ENCODE peak calls at places on chromosome 6, in nine cellular contexts. F, D, L, R, U, Z, X, T and I are unnamed samples. For H3K4me1, the result is how much of the 10 kb centered on the place peaks cover.

GRCh38 chr6:32154514-32155161 is 697 bp downstream of the PPT2 start:
- DNase-seq in F (peak), D (peak), L (peak), R (peak), U (peak), Z (peak), X (peak), T (peak), I (peak)

GRCh38 chr6:109515781-109516409 is 32.9 kb upstream of the ZBTB24 start:
- DNase-seq in F (no peak), D (no peak), L (no peak), R (no peak), U (no peak), Z (no peak), X (no peak), T (no peak), I (no peak)

GRCh38 chr6:11358904-11359840 is 126.7 kb upstream of the NEDD9 start:
- DNase-seq in F (no peak), D (peak), L (no peak), R (no peak), U (no peak), Z (no peak), X (no peak), T (peak), I (no peak)

GRCh38 chr6:138931660-138932059 is 56.4 kb downstream of the REPS1 start:
- DNase-seq in F (no peak), D (no peak), L (no peak), R (no peak), U (no peak), Z (no peak), X (no peak), T (no peak), I (no peak)

GRCh38 chr6:142377112-142377848 is 75.5 kb downstream of the ADGRG6 start:
- DNase-seq in F (peak), D (peak), L (peak), R (peak), U (peak), Z (no peak), X (peak), T (peak), I (no peak)

GRCh38 chr6:112205521-112206458 is 48.6 kb downstream of the LAMA4 start:
- DNase-seq in F (peak), D (no peak), L (no peak), R (peak), U (no peak), Z (no peak), X (peak), T (peak), I (no peak)

GRCh38 chr6:5662797-5663196 is 343.9 kb downstream of the NRN1 start:
- DNase-seq in F (no peak), D (no peak), L (no peak), R (no peak), U (no peak), Z (no peak), X (no peak), T (no peak), I (no peak)

GRCh38 chr6:123702943-123703342 is 66.2 kb upstream of the TRDN start:
- DNase-seq in F (no peak), D (no peak), L (no peak), R (no peak), U (no peak), Z (no peak), X (no peak), T (no peak), I (no peak)

GRCh38 chr6:10413850-10414765 is 766 bp downstream of the TFAP2A start:
- DNase-seq in F (peak), D (peak), L (peak), R (no peak), U (peak), Z (no peak), X (peak), T (no peak), I (no peak)

GRCh38 chr6:79631800-79632172 is 657 bp downstream of the SH3BGRL2 start:
- DNase-seq in F (no peak), D (no peak), L (no peak), R (no peak), U (no peak), Z (no peak), X (peak), T (no peak), I (no peak)

GRCh38 chr6:132357120-132357519 is 44.2 kb downstream of the MOXD1 start:
- DNase-seq in F (no peak), D (no peak), L (no peak), R (peak), U (no peak), Z (no peak), X (no peak), T (peak), I (no peak)

GRCh38 chr6:1620504-1621327 is 11.0 kb downstream of the FOXC1 start:
- DNase-seq in F (peak), D (no peak), L (no peak), R (no peak), U (no peak), Z (no peak), X (no peak), T (no peak), I (no peak)

GRCh38 chr6:113833537-113833936 is 23.6 kb upstream of the MARCKS start:
- DNase-seq in F (no peak), D (no peak), L (no peak), R (peak), U (no peak), Z (no peak), X (no peak), T (peak), I (no peak)

GRCh38 chr6:154638369-154638768 is 94.8 kb upstream of the SCAF8 start:
- DNase-seq in F (no peak), D (no peak), L (no peak), R (peak), U (no peak), Z (no peak), X (no peak), T (no peak), I (no peak)

GRCh38 chr6:168129292-168130167 is 50.5 kb upstream of the FRMD1 start:
- DNase-seq in F (no peak), D (no peak), L (no peak), R (no peak), U (no peak), Z (no peak), X (no peak), T (no peak), I (no peak)

GRCh38 chr6:74369556-74369993 is 673.6 kb downstream of the CD109 start:
- DNase-seq in F (no peak), D (no peak), L (no peak), R (peak), U (no peak), Z (no peak), X (no peak), T (peak), I (no peak)

GRCh38 chr6:110325197-110325596 is 33.0 kb downstream of the METTL24 start:
- DNase-seq in F (no peak), D (peak), L (no peak), R (peak), U (no peak), Z (no peak), X (no peak), T (peak), I (no peak)

GRCh38 chr6:11734861-11735652 is 43.5 kb downstream of the ADTRP start:
- DNase-seq in F (no peak), D (no peak), L (no peak), R (no peak), U (no peak), Z (no peak), X (no peak), T (no peak), I (no peak)

GRCh38 chr6:147508871-147509608 is 550 bp downstream of the SAMD5 start:
- DNase-seq in F (peak), D (peak), L (peak), R (no peak), U (peak), Z (no peak), X (no peak), T (no peak), I (no peak)

GRCh38 chr6:82906489-82906888 is 159.2 kb downstream of the UBE3D start:
- DNase-seq in F (no peak), D (peak), L (no peak), R (peak), U (peak), Z (no peak), X (no peak), T (peak), I (no peak)

GRCh38 chr6:24539416-24539815 is 44.6 kb downstream of the ALDH5A1 start:
- DNase-seq in F (no peak), D (no peak), L (no peak), R (no peak), U (peak), Z (no peak), X (no peak), T (no peak), I (no peak)

GRCh38 chr6:39892490-39893129 is 41.7 kb downstream of the MOCS1 start:
- DNase-seq in F (peak), D (peak), L (peak), R (peak), U (peak), Z (no peak), X (peak), T (peak), I (peak)

GRCh38 chr6:169450097-169450496 is 196.5 kb upstream of the THBS2 start:
- DNase-seq in F (no peak), D (no peak), L (no peak), R (no peak), U (peak), Z (no peak), X (peak), T (no peak), I (no peak)

GRCh38 chr6:83536034-83536646 is 23.8 kb downstream of the PRSS35 start:
- DNase-seq in F (peak), D (peak), L (peak), R (peak), U (peak), Z (no peak), X (peak), T (peak), I (no peak)

GRCh38 chr6:24307881-24308280 is 50.0 kb downstream of the DCDC2 start:
- DNase-seq in F (no peak), D (no peak), L (no peak), R (no peak), U (no peak), Z (no peak), X (no peak), T (peak), I (no peak)

GRCh38 chr6:89022747-89023289 is 57.7 kb upstream of the PNRC1 start:
- DNase-seq in F (no peak), D (no peak), L (no peak), R (peak), U (no peak), Z (no peak), X (no peak), T (peak), I (no peak)

GRCh38 chr6:167742719-167743303 is 83.9 kb upstream of the AFDN start:
- DNase-seq in F (peak), D (no peak), L (peak), R (no peak), U (peak), Z (no peak), X (peak), T (peak), I (no peak)

GRCh38 chr6:170243791-170244291 is 47.0 kb downstream of the DLL1 start:
- DNase-seq in F (no peak), D (no peak), L (no peak), R (no peak), U (peak), Z (no peak), X (no peak), T (no peak), I (no peak)

GRCh38 chr6:150599199-150600002 is at the start of gene PLEKHG1:
- DNase-seq in F (peak), D (peak), L (peak), R (no peak), U (peak), Z (peak), X (peak), T (peak), I (no peak)

GRCh38 chr6:112431803-112432202 is 84.7 kb downstream of the RFPL4B start:
- DNase-seq in F (no peak), D (no peak), L (no peak), R (no peak), U (no peak), Z (no peak), X (no peak), T (no peak), I (no peak)

GRCh38 chr6:75130784-75131183 is 75.1 kb downstream of the COL12A1 start:
- DNase-seq in F (peak), D (no peak), L (no peak), R (peak), U (no peak), Z (no peak), X (no peak), T (peak), I (no peak)

GRCh38 chr6:152246554-152247337 is 390.4 kb downstream of the SYNE1 start:
- DNase-seq in F (no peak), D (no peak), L (no peak), R (peak), U (no peak), Z (no peak), X (no peak), T (peak), I (no peak)
- H3K27ac ChIP-seq in F (no peak), D (no peak), L (no peak), R (no peak), U (no peak), Z (no peak), X (no peak), T (no peak), I (peak)

GRCh38 chr6:166025149-166025898 is 142.3 kb downstream of the TBXT start:
- DNase-seq in F (no peak), D (no peak), L (no peak), R (peak), U (no peak), Z (no peak), X (no peak), T (peak), I (no peak)
- H3K4me1 ChIP-seq in F (under half), D (under half), L (under half), R (under half), U (under half), Z (under half), X (under half), T (under half), I (under half)

GRCh38 chr6:13485923-13486557 is 1.4 kb downstream of the GFOD1 start:
- DNase-seq in F (peak), D (peak), L (peak), R (peak), U (peak), Z (no peak), X (peak), T (peak), I (no peak)

GRCh38 chr6:13484827-13485226 is 2.6 kb downstream of the GFOD1 start:
- DNase-seq in F (no peak), D (no peak), L (no peak), R (no peak), U (no peak), Z (no peak), X (no peak), T (no peak), I (no peak)

GRCh38 chr6:13486679-13487121 is 700 bp downstream of the GFOD1 start:
- DNase-seq in F (peak), D (peak), L (peak), R (peak), U (peak), Z (peak), X (peak), T (peak), I (peak)

GRCh38 chr6:13485303-13485702 is 2.1 kb downstream of the GFOD1 start:
- DNase-seq in F (no peak), D (no peak), L (no peak), R (no peak), U (no peak), Z (no peak), X (no peak), T (no peak), I (no peak)

GRCh38 chr6:13484138-13484708 is 3.2 kb downstream of the GFOD1 start:
- DNase-seq in F (no peak), D (no peak), L (no peak), R (no peak), U (no peak), Z (no peak), X (no peak), T (no peak), I (no peak)
- H3K27ac ChIP-seq in F (no peak), D (peak), L (peak), R (no peak), U (no peak), Z (no peak), X (no peak), T (no peak), I (no peak)

DNA sequence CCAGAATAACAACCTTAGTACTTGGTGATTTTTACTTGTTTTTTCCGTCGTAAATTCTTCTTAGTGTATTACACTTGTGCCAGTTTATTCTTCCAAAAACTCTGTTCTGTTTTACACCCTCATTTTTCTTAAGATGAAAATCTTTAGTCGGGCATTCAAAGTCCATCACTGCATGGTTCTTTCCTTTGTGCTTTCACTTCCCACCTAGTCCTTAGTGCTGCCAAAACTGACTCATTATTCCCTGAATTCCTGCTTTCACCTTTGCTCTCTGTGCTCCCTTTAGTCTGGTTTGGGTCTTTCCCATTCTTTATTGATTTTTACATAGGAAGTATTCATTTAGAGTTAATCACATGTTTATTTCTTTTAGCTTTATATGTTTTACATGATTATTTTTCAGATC is 3.3 kb downstream of the TRMT11 start:
- DNase-seq in F (peak), D (no peak), L (no peak), R (peak), U (no peak), Z (no peak), X (peak), T (no peak), I (no peak)
- H3K4me1 ChIP-seq in F (under half), D (under half), L (under half), R (under half), U (under half), Z (under half), X (under half), T (under half), I (under half)

GRCh38 chr6:56691201-56691595 is 48.5 kb upstream of the DST start:
- DNase-seq in F (no peak), D (no peak), L (no peak), R (no peak), U (no peak), Z (no peak), X (no peak), T (no peak), I (no peak)
- H3K27ac ChIP-seq in F (no peak), D (peak), L (peak), R (peak), U (no peak), Z (no peak), X (no peak), T (no peak), I (peak)

GRCh38 chr6:37180075-37180474 is 10.1 kb downstream of the PIM1 start:
- DNase-seq in F (no peak), D (no peak), L (no peak), R (no peak), U (no peak), Z (no peak), X (no peak), T (no peak), I (no peak)
- H3K4me1 ChIP-seq in F (under half), D (under half), L (under half), R (under half), U (under half), Z (under half), X (under half), T (under half), I (under half)

GRCh38 chr6:35317483-35318199 is 20.0 kb downstream of the DEF6 start:
- DNase-seq in F (peak), D (peak), L (no peak), R (no peak), U (no peak), Z (no peak), X (no peak), T (no peak), I (no peak)
- H3K27ac ChIP-seq in F (no peak), D (peak), L (peak), R (no peak), U (no peak), Z (peak), X (no peak), T (no peak), I (no peak)

GRCh38 chr6:26521485-26522391 is 16.4 kb upstream of the HMGN4 start:
- DNase-seq in F (peak), D (peak), L (peak), R (peak), U (peak), Z (peak), X (peak), T (peak), I (peak)
- H3K4me1 ChIP-seq in F (under half), D (under half), L (under half), R (under half), U (under half), Z (under half), X (under half), T (under half), I (under half)